ENCODE peak calls at places on chromosome 2, in five cellular contexts. G is cardiac fibroblast, J is right lobe of liver, K is lower leg skin, Y is GM12864. V is an unnamed sample.

GRCh38 chr2:124836415-124836814 is 811.3 kb downstream of the CNTNAP5 start:
- DNase-seq in G (no peak), J (no peak), K (no peak), Y (no peak), V (no peak)

GRCh38 chr2:43127941-43128561 is 98.4 kb downstream of the ZFP36L2 start:
- DNase-seq in G (no peak), J (no peak), K (no peak), Y (no peak), V (no peak)

GRCh38 chr2:230225486-230225885 is at the start of gene SP140:
- DNase-seq in G (no peak), J (peak), K (peak), Y (peak), V (peak)

GRCh38 chr2:24086241-24086640 is 1.6 kb upstream of the TP53I3 start:
- DNase-seq in G (no peak), J (no peak), K (no peak), Y (no peak), V (no peak)

GRCh38 chr2:161426788-161427412 is 10.8 kb downstream of the TBR1 start:
- DNase-seq in G (peak), J (no peak), K (no peak), Y (no peak), V (no peak)

GRCh38 chr2:206084468-206084869 is 1.5 kb downstream of the INO80D start:
- DNase-seq in G (peak), J (peak), K (peak), Y (no peak), V (no peak)

GRCh38 chr2:171319164-171319810 is 114.5 kb downstream of the METTL8 start:
- DNase-seq in G (peak), J (no peak), K (no peak), Y (peak), V (peak)

GRCh38 chr2:34161546-34161945 is 562.4 kb upstream of the FAM98A start:
- DNase-seq in G (no peak), J (no peak), K (no peak), Y (no peak), V (no peak)

GRCh38 chr2:176584333-176584732 is 315.1 kb downstream of the MTX2 start:
- DNase-seq in G (peak), J (no peak), K (no peak), Y (no peak), V (no peak)

GRCh38 chr2:65826567-65826966 is 394.2 kb upstream of the SPRED2 start:
- DNase-seq in G (no peak), J (no peak), K (no peak), Y (no peak), V (no peak)

GRCh38 chr2:10798783-10799182 is 13.8 kb downstream of the PDIA6 start:
- DNase-seq in G (no peak), J (no peak), K (no peak), Y (no peak), V (no peak)

GRCh38 chr2:65813772-65814171 is 381.4 kb upstream of the SPRED2 start:
- DNase-seq in G (no peak), J (no peak), K (no peak), Y (no peak), V (no peak)

GRCh38 chr2:231168460-231169139 is 29.8 kb upstream of the ARMC9 start:
- DNase-seq in G (no peak), J (no peak), K (no peak), Y (no peak), V (no peak)

GRCh38 chr2:44918095-44918775 is 23.3 kb upstream of the SIX3 start:
- DNase-seq in G (no peak), J (no peak), K (no peak), Y (no peak), V (no peak)

GRCh38 chr2:134122610-134123009 is 131.3 kb upstream of the MGAT5 start:
- DNase-seq in G (no peak), J (no peak), K (no peak), Y (no peak), V (no peak)

GRCh38 chr2:38106420-38107182 is 30.6 kb upstream of the CYP1B1 start:
- DNase-seq in G (peak), J (no peak), K (no peak), Y (no peak), V (no peak)

GRCh38 chr2:238700122-238700457 is 147.8 kb upstream of the TWIST2 start:
- DNase-seq in G (peak), J (peak), K (peak), Y (no peak), V (no peak)

GRCh38 chr2:203605302-203605701 is 70.2 kb upstream of the RAPH1 start:
- DNase-seq in G (peak), J (no peak), K (no peak), Y (no peak), V (no peak)

GRCh38 chr2:112048887-112049286 is 6.2 kb upstream of the TMEM87B start:
- DNase-seq in G (peak), J (no peak), K (peak), Y (no peak), V (peak)

GRCh38 chr2:96208144-96209010 is at the start of gene STARD7:
- DNase-seq in G (peak), J (peak), K (peak), Y (peak), V (peak)
- TF ChIP-seq CTCF in G (no peak), J (peak), K (no peak), Y (no peak), V (no peak)

DNA sequence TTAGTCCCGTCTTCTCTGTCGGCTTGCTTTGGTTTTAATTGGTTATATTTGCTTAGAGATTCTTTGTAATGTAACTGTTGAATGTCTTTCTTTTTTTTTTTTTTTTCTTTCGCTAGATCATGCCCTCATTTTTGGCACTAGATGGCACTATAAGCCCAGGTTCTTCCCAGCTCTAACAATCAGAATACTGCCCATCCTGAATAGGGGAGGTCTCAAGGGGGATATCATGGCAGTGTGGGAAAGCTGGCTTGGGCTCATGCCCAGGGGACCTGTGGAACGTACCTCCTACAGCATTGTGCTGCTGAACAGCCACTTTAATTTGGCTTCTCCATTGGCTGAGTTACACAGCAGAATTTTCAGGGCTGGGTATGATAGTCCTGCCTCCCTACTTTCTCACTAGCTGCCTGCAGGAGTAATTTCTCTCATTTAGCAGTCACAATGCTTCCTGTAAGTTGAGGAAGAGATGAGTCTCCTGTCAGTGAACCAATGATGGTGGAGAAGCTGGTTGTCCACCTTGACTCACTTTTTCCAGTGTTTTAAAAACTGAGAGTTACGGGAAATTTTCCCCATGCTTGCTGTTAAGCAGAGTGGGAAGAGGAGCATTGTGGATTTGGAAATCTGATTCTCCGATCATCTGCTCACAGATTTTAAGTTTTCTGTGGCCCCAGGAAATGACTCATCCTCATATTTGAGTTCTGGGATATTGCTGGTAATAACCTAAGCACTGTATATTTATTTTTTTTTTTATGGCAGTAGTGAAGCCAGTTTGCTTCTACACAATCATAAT is 47.2 kb downstream of the RAD51AP2 start:
- DNase-seq in G (peak), J (no peak), K (no peak), Y (no peak), V (no peak)
- TF ChIP-seq CTCF in G (peak), J (peak), K (no peak), Y (peak), V (peak)

GRCh38 chr2:233350708-233351107 is 3.6 kb upstream of the DGKD start:
- DNase-seq in G (peak), J (no peak), K (no peak), Y (no peak), V (no peak)
- TF ChIP-seq CTCF in G (peak), J (no peak), K (no peak), Y (no peak), V (no peak)

DNA sequence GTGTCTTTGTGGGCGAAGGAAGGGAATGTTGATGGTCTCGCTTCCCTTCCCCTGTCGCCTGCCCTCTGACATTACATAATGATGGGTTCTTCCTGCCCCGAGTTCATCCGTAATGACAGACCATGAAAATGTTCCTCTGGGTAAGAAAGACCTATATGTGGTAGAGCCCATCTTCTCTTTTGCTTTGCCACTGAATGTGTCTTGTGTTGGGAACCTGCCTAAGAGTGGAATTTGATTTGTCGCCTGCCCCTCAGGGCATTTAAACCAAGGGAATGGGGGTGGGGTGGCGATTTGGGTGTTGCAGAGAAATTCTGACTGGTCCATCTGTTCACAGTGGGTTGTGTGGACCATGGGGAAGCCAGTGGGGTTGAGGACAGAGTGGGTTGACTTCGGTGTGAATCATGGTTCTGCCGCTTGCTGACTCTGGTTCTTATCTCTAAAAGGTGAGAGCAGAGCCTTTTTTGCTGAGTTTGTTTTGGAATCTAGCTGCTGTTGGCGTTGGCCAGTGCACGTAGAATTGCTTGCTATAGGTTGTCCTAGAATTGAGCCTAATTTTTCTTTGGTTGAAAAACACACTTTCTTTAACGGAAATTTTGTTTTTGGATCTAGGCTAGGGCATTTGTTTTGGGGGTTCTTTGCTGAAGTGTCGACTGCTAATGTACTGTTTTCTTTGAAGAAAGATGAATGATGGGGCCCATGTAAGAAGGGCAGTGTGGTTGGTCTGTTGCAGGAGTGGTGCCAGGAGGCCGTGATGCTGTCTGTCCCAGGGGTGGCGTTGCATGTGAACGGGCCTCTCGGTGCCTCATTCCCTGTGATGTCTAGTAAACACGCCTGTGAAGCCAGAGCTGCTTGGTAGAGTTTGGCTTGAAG is 1.3 kb downstream of the INPP4A start:
- DNase-seq in G (peak), J (no peak), K (no peak), Y (no peak), V (no peak)
- TF ChIP-seq CTCF in G (no peak), J (no peak), K (no peak), Y (no peak), V (no peak)

GRCh38 chr2:117411983-117412382 is 402.5 kb upstream of the DDX18 start:
- DNase-seq in G (no peak), J (no peak), K (no peak), Y (no peak), V (no peak)
- TF ChIP-seq CTCF in G (no peak), J (no peak), K (no peak), Y (no peak), V (no peak)

GRCh38 chr2:60538136-60538535 is 15.3 kb downstream of the BCL11A start:
- DNase-seq in G (no peak), J (no peak), K (no peak), Y (no peak), V (no peak)

GRCh38 chr2:60534034-60534393 is 19.4 kb downstream of the BCL11A start:
- DNase-seq in G (no peak), J (no peak), K (no peak), Y (no peak), V (no peak)

GRCh38 chr2:60539177-60539576 is 14.3 kb downstream of the BCL11A start:
- DNase-seq in G (no peak), J (no peak), K (no peak), Y (no peak), V (no peak)

GRCh38 chr2:60535392-60536312 is 17.8 kb downstream of the BCL11A start:
- DNase-seq in G (no peak), J (no peak), K (no peak), Y (no peak), V (no peak)

GRCh38 chr2:60536716-60537115 is 16.7 kb downstream of the BCL11A start:
- DNase-seq in G (no peak), J (no peak), K (no peak), Y (no peak), V (no peak)
- TF ChIP-seq CTCF in G (no peak), J (no peak), K (no peak), Y (no peak), V (no peak)

DNA sequence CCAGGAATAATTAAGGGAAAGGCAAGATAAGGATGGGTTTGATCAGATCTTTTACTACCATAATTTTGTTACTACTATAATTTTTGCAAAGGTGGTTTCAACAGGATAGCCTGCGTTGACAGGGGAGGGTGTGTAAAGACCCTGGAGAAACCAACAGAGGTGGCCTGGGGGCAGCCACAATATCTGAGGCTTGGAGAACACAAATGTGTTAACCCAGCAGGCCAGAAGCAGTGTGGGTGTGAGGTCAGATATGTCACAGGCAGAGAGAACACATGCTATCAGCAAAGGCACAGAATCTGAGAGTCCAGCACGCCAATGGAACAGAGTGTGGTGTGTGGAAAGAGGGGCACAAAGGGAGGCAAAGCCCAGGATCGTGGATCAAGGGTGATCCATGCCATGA is 399.4 kb upstream of the TRIB2 start:
- DNase-seq in G (no peak), J (no peak), K (no peak), Y (no peak), V (no peak)
- TF ChIP-seq CTCF in G (no peak), J (no peak), K (no peak), Y (no peak), V (no peak)